ENCODE peak calls at places on chromosomes 12 and 14, in five cellular contexts. One of them, this sample, is unnamed.

GRCh38 chr12:127548123-127548553 is 718.8 kb upstream of the TMEM132C start:
- DNase-seq in NCI-H2171: no peak
- DNase-seq in AG09309: peak; percentile 68
- DNase-seq in HT1080: peak; percentile 70
- DNase-seq in left colon: no peak
- DNase-seq in this sample: no peak

GRCh38 chr14:79516009-79516408 is 695.3 kb downstream of the DIO2 start:
- DNase-seq in NCI-H2171: no peak
- DNase-seq in HT1080: no peak
- DNase-seq in left colon: no peak
- DNase-seq in AG09309: no peak
- DNase-seq in this sample: no peak

GRCh38 chr14:68927956-68928675 is 51.0 kb downstream of the ACTN1 start:
- DNase-seq in AG09309: no peak
- DNase-seq in HT1080: no peak
- DNase-seq in left colon: no peak
- DNase-seq in NCI-H2171: no peak
- DNase-seq in this sample: no peak

GRCh38 chr14:96167224-96168148 is 37.2 kb upstream of the BDKRB2 start:
- DNase-seq in HT1080: peak; percentile 21
- DNase-seq in left colon: no peak
- DNase-seq in AG09309: peak; percentile 72
- DNase-seq in NCI-H2171: no peak
- DNase-seq in this sample: peak; percentile 41

GRCh38 chr12:70178038-70178437 is 65.2 kb upstream of the CNOT2 start:
- DNase-seq in left colon: no peak
- DNase-seq in AG09309: no peak
- DNase-seq in NCI-H2171: peak; percentile 50
- DNase-seq in HT1080: peak; percentile 11
- DNase-seq in this sample: no peak

GRCh38 chr14:68506021-68506644 is 286.7 kb downstream of the ZFP36L1 start:
- DNase-seq in AG09309: peak; percentile 10
- DNase-seq in left colon: peak; percentile 27
- DNase-seq in HT1080: peak; percentile 57
- DNase-seq in NCI-H2171: no peak
- DNase-seq in this sample: no peak

GRCh38 chr12:57815177-57816000 is 3.1 kb downstream of the AVIL start:
- DNase-seq in HT1080: no peak
- DNase-seq in left colon: no peak
- DNase-seq in AG09309: no peak
- DNase-seq in NCI-H2171: peak; percentile 54
- DNase-seq in this sample: no peak

GRCh38 chr12:105933671-105934665 is 204.8 kb downstream of the NUAK1 start:
- DNase-seq in left colon: peak; percentile 10
- DNase-seq in NCI-H2171: no peak
- DNase-seq in HT1080: peak; percentile 97
- DNase-seq in AG09309: peak; percentile 93
- DNase-seq in this sample: peak; percentile 19

GRCh38 chr12:4164591-4165558 is 108.7 kb upstream of the CCND2 start:
- DNase-seq in NCI-H2171: no peak
- DNase-seq in left colon: peak; percentile 58
- DNase-seq in AG09309: no peak
- DNase-seq in HT1080: peak; percentile 30
- DNase-seq in this sample: peak; percentile 50

GRCh38 chr14:104891664-104892500 is 26.8 kb downstream of the CEP170B start:
- DNase-seq in NCI-H2171: no peak
- DNase-seq in HT1080: no peak
- DNase-seq in AG09309: no peak
- DNase-seq in left colon: no peak
- DNase-seq in this sample: peak; percentile 16

GRCh38 chr12:52650520-52651081 is 1.4 kb downstream of the KRT2 start:
- DNase-seq in NCI-H2171: peak; percentile 50
- DNase-seq in HT1080: no peak
- DNase-seq in AG09309: peak; percentile 13
- DNase-seq in left colon: peak; percentile 7
- DNase-seq in this sample: peak; percentile 61

GRCh38 chr14:20624495-20625070 is 16.9 kb downstream of the OR6S1 start:
- DNase-seq in AG09309: no peak
- DNase-seq in left colon: peak; percentile 79
- DNase-seq in HT1080: peak; percentile 68
- DNase-seq in NCI-H2171: no peak
- DNase-seq in this sample: peak; percentile 86

GRCh38 chr12:13196302-13196921 is at the start of gene EMP1:
- DNase-seq in left colon: peak; percentile 90
- DNase-seq in AG09309: peak; percentile 99
- DNase-seq in HT1080: peak; percentile 100
- DNase-seq in NCI-H2171: no peak
- DNase-seq in this sample: peak; percentile 96

GRCh38 chr12:112029326-112029725 is 16.1 kb downstream of the ERP29 start:
- DNase-seq in left colon: no peak
- DNase-seq in NCI-H2171: no peak
- DNase-seq in AG09309: no peak
- DNase-seq in HT1080: no peak
- DNase-seq in this sample: no peak

GRCh38 chr12:14618990-14619389 is 51.3 kb upstream of the PLBD1 start:
- DNase-seq in NCI-H2171: no peak
- DNase-seq in AG09309: no peak
- DNase-seq in left colon: no peak
- DNase-seq in HT1080: peak; percentile 21
- DNase-seq in this sample: no peak

GRCh38 chr12:67750528-67751183 is 102.1 kb downstream of the DYRK2 start:
- DNase-seq in left colon: no peak
- DNase-seq in NCI-H2171: peak; percentile 26
- DNase-seq in AG09309: no peak
- DNase-seq in HT1080: peak; percentile 8
- DNase-seq in this sample: no peak